ENCODE peak calls at places on chromosomes 5 and 9, in six cellular contexts. L, Z, C, A, F and N are unnamed samples.

GRCh38 chr9:130414081-130414731 is 30.6 kb upstream of the ASS1 start:
- DNase-seq in L (peak; percentile 81), Z (no peak), C (no peak), A (no peak), F (no peak), N (no peak)

GRCh38 chr5:147190236-147190815 is 44.5 kb upstream of the STK32A start:
- DNase-seq in L (no peak), Z (no peak), C (no peak), A (no peak), F (no peak), N (no peak)

GRCh38 chr5:129996896-129997295 is 92.6 kb downstream of the CHSY3 start:
- DNase-seq in L (no peak), Z (no peak), C (no peak), A (no peak), F (no peak), N (no peak)

GRCh38 chr5:1065143-1065750 is 46.6 kb downstream of the SLC12A7 start:
- DNase-seq in L (no peak), Z (no peak), C (no peak), A (no peak), F (no peak), N (no peak)

GRCh38 chr9:137663584-137663983 is 44.8 kb downstream of the EHMT1 start:
- DNase-seq in L (no peak), Z (no peak), C (no peak), A (no peak), F (no peak), N (no peak)

GRCh38 chr5:10486511-10487344 is 45.0 kb downstream of the ROPN1L start:
- DNase-seq in L (no peak), Z (no peak), C (no peak), A (no peak), F (no peak), N (no peak)

GRCh38 chr5:109884676-109885075 is 194.9 kb downstream of the MAN2A1 start:
- DNase-seq in L (no peak), Z (no peak), C (no peak), A (no peak), F (no peak), N (no peak)

GRCh38 chr9:116081437-116082110 is 72.0 kb upstream of the PAPPA start:
- DNase-seq in L (no peak), Z (no peak), C (no peak), A (no peak), F (no peak), N (no peak)

GRCh38 chr9:120366646-120367019 is 213.3 kb downstream of the CDK5RAP2 start:
- DNase-seq in L (no peak), Z (no peak), C (no peak), A (no peak), F (no peak), N (no peak)

GRCh38 chr5:138351056-138351455 is 1.4 kb upstream of the KDM3B start:
- DNase-seq in L (no peak), Z (no peak), C (no peak), A (no peak), F (no peak), N (no peak)

GRCh38 chr9:134751630-134752029 is 110.0 kb downstream of the COL5A1 start:
- DNase-seq in L (no peak), Z (no peak), C (no peak), A (no peak), F (no peak), N (no peak)

GRCh38 chr5:1474875-1475543 is 29.8 kb upstream of the SLC6A3 start:
- DNase-seq in L (peak; percentile 32), Z (peak; percentile 49), C (no peak), A (no peak), F (no peak), N (no peak)

GRCh38 chr5:45677524-45677923 is 18.7 kb downstream of the HCN1 start:
- DNase-seq in L (no peak), Z (no peak), C (no peak), A (no peak), F (no peak), N (no peak)

GRCh38 chr9:16425572-16425971 is 444.9 kb downstream of the BNC2 start:
- DNase-seq in L (no peak), Z (no peak), C (no peak), A (no peak), F (no peak), N (no peak)

GRCh38 chr5:135137146-135137915 is 103.3 kb upstream of the PITX1 start:
- DNase-seq in L (no peak), Z (no peak), C (no peak), A (no peak), F (no peak), N (no peak)

GRCh38 chr5:147935032-147935431 is 28.7 kb upstream of the C5orf46 start:
- DNase-seq in L (no peak), Z (no peak), C (no peak), A (no peak), F (no peak), N (no peak)

DNA sequence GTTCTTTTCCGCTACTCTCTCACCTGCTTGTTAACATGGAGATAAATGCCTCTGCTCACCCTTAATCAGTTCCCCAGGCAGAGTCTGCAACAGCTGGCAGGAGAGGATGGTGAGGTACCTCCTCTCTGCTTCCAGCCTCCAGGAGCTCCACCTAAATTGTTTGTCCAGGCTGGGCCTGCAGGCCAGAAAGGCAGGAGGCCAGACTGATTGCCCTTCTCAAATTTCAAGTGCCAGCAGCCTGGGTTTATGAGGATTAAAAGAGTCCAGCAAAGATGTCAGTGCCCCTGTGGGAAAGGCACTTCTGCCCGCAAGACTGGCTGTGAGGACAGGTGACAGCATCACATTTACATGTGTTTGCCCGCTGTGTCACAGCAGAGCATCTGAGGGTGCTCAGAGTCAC is 19.8 kb downstream of the CORO2A start:
- DNase-seq in L (peak; percentile 22), Z (no peak), C (no peak), A (no peak), F (no peak), N (no peak)
- H3K4me1 ChIP-seq in L (peaks cover 3% of the 10 kb centered on the region), Z (peaks cover 5% of the 10 kb centered on the region), C (no peaks in the 10 kb centered on the region), A (no peaks in the 10 kb centered on the region), F (no peaks in the 10 kb centered on the region), N (peaks cover 19% of the 10 kb centered on the region)

DNA sequence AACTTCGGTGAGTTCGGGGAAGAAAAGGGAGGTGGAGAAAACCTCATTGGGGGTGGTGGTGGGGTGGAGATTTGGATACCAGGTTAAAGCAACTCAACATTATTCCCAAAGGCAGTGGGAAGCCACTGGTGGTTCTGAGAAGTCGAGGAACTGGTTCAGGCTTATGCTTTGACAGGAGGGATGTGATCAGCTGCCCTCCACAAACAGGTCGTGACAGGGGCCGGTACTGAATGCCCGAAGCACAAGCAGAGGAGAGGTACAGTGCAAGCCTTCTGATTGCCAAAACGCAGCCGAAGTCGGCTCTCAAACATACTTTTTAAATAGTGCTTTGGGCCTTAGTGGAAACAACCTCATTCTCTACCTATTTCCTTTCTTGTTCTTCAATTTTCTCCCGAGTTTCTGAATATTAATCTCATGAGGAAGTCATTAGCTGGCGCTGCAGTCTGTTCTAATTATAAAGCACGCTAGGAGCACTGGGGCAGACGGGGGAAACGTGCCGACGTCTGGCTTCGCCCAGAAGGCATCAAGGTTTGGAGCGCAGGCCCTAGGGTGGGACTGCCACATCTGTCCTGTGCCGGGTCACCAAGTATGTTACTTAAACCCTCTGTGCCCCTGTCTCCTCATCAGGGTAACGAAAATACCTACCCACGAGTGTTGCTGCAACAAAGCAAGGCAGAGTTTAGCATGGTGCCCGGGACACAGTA is 27.3 kb downstream of the SHB start:
- DNase-seq in L (no peak), Z (no peak), C (no peak), A (no peak), F (no peak), N (no peak)
- H3K4me1 ChIP-seq in L (no peaks in the 10 kb centered on the region), Z (peaks cover 50% of the 10 kb centered on the region), C (peaks cover 68% of the 10 kb centered on the region), A (peaks cover 33% of the 10 kb centered on the region), F (peaks cover 97% of the 10 kb centered on the region), N (no peaks in the 10 kb centered on the region)

GRCh38 chr9:125190371-125190801 is 783 bp upstream of the PPP6C start:
- DNase-seq in L (no peak), Z (no peak), C (no peak), A (no peak), F (no peak), N (no peak)

GRCh38 chr9:125189011-125189360 is 617 bp downstream of the PPP6C start:
- DNase-seq in L (peak; percentile 58), Z (peak; percentile 76), C (peak; percentile 21), A (peak; percentile 76), F (no peak), N (no peak)

DNA sequence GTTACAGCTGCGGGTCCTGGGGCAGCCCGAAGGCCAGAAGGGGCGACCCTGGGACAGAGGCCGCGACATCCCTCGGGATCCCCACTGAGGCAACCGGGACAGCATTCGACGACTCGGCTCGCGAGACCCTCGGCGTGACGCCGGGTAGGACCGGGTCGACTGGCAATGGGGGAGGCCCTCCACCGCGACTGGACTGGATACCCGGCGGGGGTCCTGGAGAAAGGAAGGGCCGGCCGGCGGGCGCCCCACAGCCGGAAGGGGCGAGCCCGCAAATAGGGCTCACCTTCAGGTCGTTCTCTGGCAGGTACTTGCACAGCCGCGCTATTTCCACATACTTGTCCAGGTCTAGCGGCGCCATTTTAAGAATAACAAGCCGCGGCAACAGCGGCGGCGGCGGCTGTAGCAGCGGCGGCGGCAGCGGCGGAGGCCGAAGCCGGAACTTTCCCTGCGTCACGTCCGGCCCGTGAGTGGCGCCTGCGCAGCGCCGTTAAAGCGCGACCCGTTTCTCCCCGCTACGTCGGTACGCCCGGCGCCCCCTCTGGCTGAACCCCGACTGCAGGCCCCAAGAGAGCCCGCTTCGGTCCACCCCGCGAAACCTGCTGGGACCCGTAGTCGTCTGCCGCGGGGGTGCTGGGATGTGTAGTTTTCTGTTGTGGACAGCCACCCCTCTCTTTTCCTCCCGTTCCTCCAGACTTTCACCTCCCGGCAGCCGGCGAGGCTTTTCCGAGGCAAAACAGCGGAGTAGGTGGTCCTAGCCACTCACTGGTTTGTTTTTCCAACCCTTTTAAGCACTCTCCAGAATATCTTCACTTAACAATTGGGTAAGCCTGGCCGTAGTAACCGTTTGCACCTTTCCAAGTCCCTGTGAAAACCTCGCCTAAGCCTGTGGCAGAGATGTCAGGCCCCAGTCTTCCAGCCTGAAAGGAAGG is at the start of gene PPP6C:
- DNase-seq in L (peak; percentile 98), Z (peak; percentile 99), C (peak; percentile 98), A (peak; percentile 99), F (peak; percentile 96), N (peak; percentile 96)
- H3K4me1 ChIP-seq in L (peaks cover 8% of the 10 kb centered on the region), Z (peaks cover 35% of the 10 kb centered on the region), C (peaks cover 37% of the 10 kb centered on the region), A (peaks cover 46% of the 10 kb centered on the region), F (peaks cover 45% of the 10 kb centered on the region), N (peaks cover 64% of the 10 kb centered on the region)

GRCh38 chr5:33691846-33692245 is 199.9 kb downstream of the ADAMTS12 start:
- DNase-seq in L (no peak), Z (no peak), C (no peak), A (no peak), F (no peak), N (no peak)

GRCh38 chr5:33690736-33691135 is 201.1 kb downstream of the ADAMTS12 start:
- DNase-seq in L (no peak), Z (no peak), C (peak; percentile 9), A (no peak), F (no peak), N (no peak)

GRCh38 chr5:33696413-33696812 is 195.4 kb downstream of the ADAMTS12 start:
- DNase-seq in L (no peak), Z (no peak), C (peak; percentile 5), A (no peak), F (no peak), N (no peak)

GRCh38 chr5:33688041-33688980 is 203.5 kb downstream of the ADAMTS12 start:
- DNase-seq in L (no peak), Z (no peak), C (peak; percentile 24), A (no peak), F (no peak), N (no peak)

DNA sequence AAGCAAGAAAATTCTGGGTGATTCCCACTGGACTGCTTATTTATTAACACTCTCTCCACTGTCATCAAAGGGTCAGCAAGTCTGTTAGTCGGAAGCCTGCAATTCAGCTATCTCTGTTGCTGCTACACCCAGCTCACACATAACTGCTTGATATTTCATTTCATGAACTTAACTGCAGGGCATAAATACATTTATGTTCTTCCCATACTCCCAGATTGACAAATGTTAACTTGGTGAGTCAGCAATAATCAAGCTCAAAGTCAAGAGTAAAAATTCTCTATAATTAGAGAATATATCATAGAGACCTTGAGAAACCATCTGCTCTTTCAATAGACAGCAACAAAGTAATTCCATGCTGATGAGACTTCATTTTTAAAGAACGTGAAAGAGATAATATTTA is 198.8 kb downstream of the ADAMTS12 start:
- DNase-seq in L (no peak), Z (no peak), C (no peak), A (no peak), F (no peak), N (no peak)
- H3K4me1 ChIP-seq in L (no peaks in the 10 kb centered on the region), Z (no peaks in the 10 kb centered on the region), C (no peaks in the 10 kb centered on the region), A (no peaks in the 10 kb centered on the region), F (no peaks in the 10 kb centered on the region), N (no peaks in the 10 kb centered on the region)